ENCODE peak calls at places on chromosomes 7 and 10, in five cellular contexts. H is nephron progenitor cell, V is mammary epithelial cell, P is PC-3, X is upper lobe of right lung. G is an unnamed sample.

GRCh38 chr10:7915923-7916322 is 97.6 kb downstream of the TAF3 start:
- DNase-seq in H (no peak), V (peak), P (peak), X (no peak), G (no peak)

GRCh38 chr10:124470544-124471449 is 9.2 kb downstream of the LHPP start:
- DNase-seq in H (no peak), V (no peak), P (no peak), X (no peak), G (no peak)

GRCh38 chr7:154640266-154640865 is 362.6 kb downstream of the PAXIP1 start:
- DNase-seq in H (peak), V (no peak), P (no peak), X (no peak), G (no peak)

GRCh38 chr7:30020535-30020934 is 6.0 kb downstream of the FKBP14 start:
- DNase-seq in H (no peak), V (no peak), P (no peak), X (no peak), G (no peak)

GRCh38 chr10:125883198-125883597 is 2.1 kb upstream of the DHX32 start:
- DNase-seq in H (no peak), V (no peak), P (no peak), X (no peak), G (no peak)

GRCh38 chr10:81215498-81215897 is 659.5 kb upstream of the NRG3 start:
- DNase-seq in H (no peak), V (no peak), P (no peak), X (no peak), G (no peak)

GRCh38 chr10:73493781-73494180 is 2.0 kb downstream of the PPP3CB start:
- DNase-seq in H (no peak), V (peak), P (peak), X (no peak), G (no peak)

GRCh38 chr10:114551310-114551972 is 106.6 kb downstream of the ABLIM1 start:
- DNase-seq in H (no peak), V (no peak), P (no peak), X (peak), G (no peak)

GRCh38 chr7:47937065-47937687 is 11.1 kb downstream of the PKD1L1 start:
- DNase-seq in H (peak), V (no peak), P (no peak), X (no peak), G (no peak)

GRCh38 chr7:47937711-47938573 is 10.3 kb downstream of the PKD1L1 start:
- DNase-seq in H (no peak), V (no peak), P (no peak), X (no peak), G (no peak)

GRCh38 chr7:47939425-47940036 is 8.7 kb downstream of the PKD1L1 start:
- DNase-seq in H (no peak), V (no peak), P (no peak), X (no peak), G (no peak)

GRCh38 chr7:47940482-47941001 is 7.7 kb downstream of the PKD1L1 start:
- DNase-seq in H (no peak), V (no peak), P (no peak), X (no peak), G (no peak)

GRCh38 chr7:47938574-47939165 is 9.6 kb downstream of the PKD1L1 start:
- DNase-seq in H (no peak), V (no peak), P (peak), X (no peak), G (no peak)
- TF ChIP-seq CTCF in H (no peak), V (peak), P (peak), X (no peak), G (no peak)

GRCh38 chr10:69093933-69094332 is 6.0 kb downstream of the SRGN start:
- DNase-seq in H (no peak), V (peak), P (peak), X (no peak), G (no peak)
- TF ChIP-seq CTCF in H (no peak), V (peak), P (no peak), X (peak), G (no peak)

DNA sequence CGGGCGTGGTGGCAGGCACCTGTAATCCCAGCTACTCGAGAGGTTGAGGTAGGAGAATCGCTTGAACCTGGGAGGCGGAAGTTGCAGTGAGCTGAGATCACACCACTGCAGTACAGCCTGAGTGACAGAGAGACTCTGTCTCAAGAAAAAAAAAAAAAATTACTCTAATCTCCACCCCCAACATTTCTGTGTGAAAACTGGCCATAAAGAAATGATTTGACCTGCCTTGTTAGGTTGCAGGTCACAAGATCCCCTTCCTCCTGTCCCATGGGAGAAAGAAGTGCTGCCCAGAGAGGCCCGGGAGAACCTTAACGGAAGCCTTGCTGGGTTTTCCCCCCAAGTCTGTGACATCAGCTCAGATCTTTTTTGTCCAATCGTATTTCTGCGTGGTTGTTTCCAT is 8.7 kb upstream of the CALHM1 start:
- DNase-seq in H (no peak), V (no peak), P (no peak), X (no peak), G (no peak)
- TF ChIP-seq CTCF in H (no peak), V (no peak), P (no peak), X (no peak), G (no peak)

DNA sequence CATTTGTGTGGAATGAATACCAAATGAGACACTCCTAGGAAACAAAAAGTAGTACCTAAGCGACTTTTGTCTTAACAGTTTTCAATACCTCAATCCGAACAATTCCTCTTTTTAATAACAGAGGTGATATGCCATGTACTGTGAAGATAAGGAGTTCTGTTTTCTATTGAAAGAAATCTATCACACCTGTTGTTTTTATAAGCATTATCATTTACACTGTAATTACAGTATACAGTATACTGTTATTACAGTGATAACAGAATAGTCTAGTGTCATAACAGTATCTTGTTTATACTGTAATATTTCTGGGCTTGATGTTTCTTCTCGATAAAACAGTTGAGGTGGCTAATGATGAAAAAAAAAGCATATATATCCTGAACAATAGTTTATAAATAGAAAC is 9.4 kb upstream of the RHOBTB1 start:
- DNase-seq in H (no peak), V (no peak), P (no peak), X (no peak), G (no peak)
- TF ChIP-seq CTCF in H (no peak), V (no peak), P (no peak), X (no peak), G (no peak)